ENCODE peak calls at places on chromosomes 13 and 19, in eight cellular contexts. One of them, this sample, is unnamed.

GRCh38 chr19:35545001-35545854 is at the start of gene TMEM147:
- DNase-seq in tibial artery: peak; percentile 92
- DNase-seq in GM04504: peak; percentile 70
- DNase-seq in T-cell: peak; percentile 64
- DNase-seq in ELF-1: peak; percentile 92
- DNase-seq in iris pigment epithelial cell: peak; percentile 85
- DNase-seq in aorta: peak; percentile 99
- DNase-seq in HFFc6: peak; percentile 76
- DNase-seq in this sample: peak; percentile 94

GRCh38 chr19:4077800-4078683 is 11.3 kb upstream of the ZBTB7A start:
- DNase-seq in tibial artery: peak; percentile 72
- DNase-seq in GM04504: no peak
- DNase-seq in T-cell: no peak
- DNase-seq in ELF-1: no peak
- DNase-seq in iris pigment epithelial cell: no peak
- DNase-seq in aorta: peak; percentile 87
- DNase-seq in HFFc6: no peak
- DNase-seq in this sample: peak; percentile 87

GRCh38 chr13:63864171-63864902 is 2448.7 kb upstream of the PCDH20 start:
- DNase-seq in tibial artery: no peak
- DNase-seq in GM04504: no peak
- DNase-seq in T-cell: no peak
- DNase-seq in ELF-1: no peak
- DNase-seq in iris pigment epithelial cell: peak; percentile 70
- DNase-seq in aorta: no peak
- DNase-seq in HFFc6: no peak
- DNase-seq in this sample: no peak

GRCh38 chr19:9885077-9885552 is 50.0 kb downstream of the PIN1 start:
- DNase-seq in tibial artery: no peak
- DNase-seq in GM04504: peak; percentile 18
- DNase-seq in T-cell: no peak
- DNase-seq in ELF-1: peak; percentile 35
- DNase-seq in iris pigment epithelial cell: peak; percentile 10
- DNase-seq in aorta: no peak
- DNase-seq in HFFc6: peak; percentile 10
- DNase-seq in this sample: peak; percentile 41

GRCh38 chr13:46582190-46582589 is 29.2 kb downstream of the LRCH1 start:
- DNase-seq in tibial artery: no peak
- DNase-seq in GM04504: no peak
- DNase-seq in T-cell: no peak
- DNase-seq in ELF-1: no peak
- DNase-seq in iris pigment epithelial cell: no peak
- DNase-seq in aorta: no peak
- DNase-seq in HFFc6: no peak
- DNase-seq in this sample: no peak

GRCh38 chr13:49165798-49166752 is 54.1 kb upstream of the MLNR start:
- DNase-seq in tibial artery: no peak
- DNase-seq in GM04504: no peak
- DNase-seq in T-cell: no peak
- DNase-seq in ELF-1: no peak
- DNase-seq in iris pigment epithelial cell: peak; percentile 62
- DNase-seq in aorta: no peak
- DNase-seq in HFFc6: no peak
- DNase-seq in this sample: no peak

GRCh38 chr19:49858591-49858985 is 7.6 kb downstream of the PTOV1 start:
- DNase-seq in tibial artery: no peak
- DNase-seq in GM04504: no peak
- DNase-seq in T-cell: no peak
- DNase-seq in ELF-1: no peak
- DNase-seq in iris pigment epithelial cell: no peak
- DNase-seq in aorta: peak; percentile 70
- DNase-seq in HFFc6: no peak
- DNase-seq in this sample: no peak

GRCh38 chr19:23996549-23996948 is 81.9 kb downstream of the ZNF726 start:
- DNase-seq in tibial artery: no peak
- DNase-seq in GM04504: no peak
- DNase-seq in T-cell: no peak
- DNase-seq in ELF-1: peak; percentile 50
- DNase-seq in iris pigment epithelial cell: peak; percentile 3
- DNase-seq in aorta: no peak
- DNase-seq in HFFc6: no peak
- DNase-seq in this sample: no peak

GRCh38 chr19:39390460-39390758 is 497 bp downstream of the PAF1 start:
- DNase-seq in tibial artery: peak; percentile 63
- DNase-seq in GM04504: no peak
- DNase-seq in T-cell: peak; percentile 85
- DNase-seq in ELF-1: no peak
- DNase-seq in iris pigment epithelial cell: peak; percentile 44
- DNase-seq in aorta: no peak
- DNase-seq in HFFc6: no peak
- DNase-seq in this sample: no peak